ENCODE peak calls at places on chromosomes 16 and 17, in five cellular contexts. V is CD8-positive, alpha-beta T cell; P is epithelial cell of esophagus; X is fibroblast of pulmonary artery; Y is GM20000. I is an unnamed sample.

GRCh38 chr17:15485045-15485444 is 17.6 kb upstream of the CDRT4 start:
- DNase-seq in X (no peak), V (no peak), P (no peak), Y (no peak), I (no peak)

GRCh38 chr16:47779201-47780016 is 318.3 kb downstream of the PHKB start:
- DNase-seq in Y (peak), P (no peak), X (peak), V (peak), I (peak)

GRCh38 chr16:17431012-17431411 is 39.7 kb downstream of the XYLT1 start:
- DNase-seq in X (no peak), Y (no peak), V (no peak), P (no peak), I (no peak)

GRCh38 chr17:31388770-31389672 is 2.5 kb upstream of the RAB11FIP4 start:
- DNase-seq in X (peak), Y (peak), V (peak), P (peak), I (peak)

GRCh38 chr17:43979011-43979410 is 25.3 kb upstream of the PYY start:
- DNase-seq in Y (no peak), X (no peak), P (no peak), V (no peak), I (no peak)

GRCh38 chr17:5821057-5821456 is 236.7 kb upstream of the NLRP1 start:
- DNase-seq in X (no peak), Y (no peak), P (peak), V (no peak), I (no peak)

GRCh38 chr16:73480381-73480780 is 432.5 kb upstream of the ZFHX3 start:
- DNase-seq in P (no peak), X (no peak), V (no peak), Y (no peak), I (no peak)

GRCh38 chr17:74340470-74341023 is 14.5 kb downstream of the KIF19 start:
- DNase-seq in P (no peak), Y (no peak), V (no peak), X (no peak), I (no peak)

GRCh38 chr17:63001689-63002394 is 35.8 kb downstream of the TANC2 start:
- DNase-seq in P (peak), V (no peak), X (no peak), Y (no peak), I (no peak)

GRCh38 chr17:8997994-8998628 is 23.2 kb upstream of the NTN1 start:
- DNase-seq in X (peak), V (peak), Y (peak), P (peak), I (peak)

GRCh38 chr16:49889725-49890397 is 33.9 kb upstream of the ZNF423 start:
- DNase-seq in X (peak), Y (no peak), P (peak), V (no peak), I (no peak)

GRCh38 chr16:70592106-70592571 is 54.2 kb upstream of the IL34 start:
- DNase-seq in Y (no peak), P (peak), V (no peak), X (no peak), I (no peak)

GRCh38 chr17:1989135-1989534 is 36.0 kb downstream of the RTN4RL1 start:
- DNase-seq in V (no peak), X (peak), P (peak), Y (no peak), I (no peak)

GRCh38 chr16:5176505-5176904 is 78.9 kb upstream of the EEF2KMT start:
- DNase-seq in X (no peak), Y (no peak), V (no peak), P (no peak), I (no peak)

GRCh38 chr17:56021681-56022205 is 131.5 kb upstream of the ANKFN1 start:
- DNase-seq in P (no peak), X (no peak), Y (no peak), V (no peak), I (no peak)

GRCh38 chr17:74055508-74056160 is 147.8 kb upstream of the RPL38 start:
- DNase-seq in Y (no peak), P (no peak), V (no peak), X (no peak), I (no peak)

GRCh38 chr17:67729903-67730302 is 12.2 kb downstream of the NOL11 start:
- DNase-seq in P (no peak), V (no peak), Y (no peak), X (no peak), I (no peak)

GRCh38 chr17:74282587-74283370 is 8.7 kb downstream of the DNAI2 start:
- DNase-seq in V (peak), Y (no peak), P (peak), X (no peak), I (peak)

GRCh38 chr17:30200086-30200485 is 35.4 kb downstream of the SLC6A4 start:
- DNase-seq in Y (no peak), V (no peak), P (no peak), X (no peak), I (no peak)

GRCh38 chr17:50686494-50687199 is 21.1 kb downstream of the ANKRD40 start:
- DNase-seq in V (no peak), X (peak), Y (no peak), P (peak), I (no peak)

GRCh38 chr16:81711609-81712329 is 67.3 kb upstream of the PLCG2 start:
- DNase-seq in X (peak), P (peak), V (no peak), Y (no peak), I (no peak)

GRCh38 chr17:17921192-17922082 is 50.8 kb downstream of the TOM1L2 start:
- DNase-seq in Y (no peak), V (no peak), X (peak), P (peak), I (no peak)

GRCh38 chr17:68600881-68601564 is at the start of gene FAM20A:
- DNase-seq in V (no peak), P (peak), X (no peak), Y (peak), I (no peak)

GRCh38 chr17:28031174-28031573 is 11.3 kb upstream of the NLK start:
- DNase-seq in X (no peak), V (no peak), Y (no peak), P (no peak), I (no peak)

GRCh38 chr16:51003850-51004566 is 147.1 kb downstream of the SALL1 start:
- DNase-seq in P (no peak), X (no peak), V (no peak), Y (no peak), I (no peak)

GRCh38 chr16:82368041-82368440 is 198.0 kb upstream of the MPHOSPH6 start:
- DNase-seq in P (peak), Y (no peak), X (peak), V (no peak), I (no peak)

GRCh38 chr17:10821770-10822169 is 16.1 kb downstream of the PIRT start:
- DNase-seq in V (no peak), X (no peak), Y (no peak), P (no peak), I (no peak)

GRCh38 chr16:80040413-80040812 is 439.9 kb upstream of the MAF start:
- DNase-seq in Y (no peak), X (no peak), V (no peak), P (peak), I (no peak)

GRCh38 chr17:67558740-67559380 is 158.9 kb upstream of the NOL11 start:
- DNase-seq in X (peak), V (no peak), P (peak), Y (no peak), I (no peak)

GRCh38 chr16:66551362-66551761 is 1.0 kb upstream of the CKLF start:
- DNase-seq in P (peak), X (peak), Y (peak), V (peak), I (peak)

GRCh38 chr17:69485901-69486643 is 71.6 kb downstream of the MAP2K6 start:
- DNase-seq in V (no peak), X (peak), P (peak), Y (no peak), I (no peak)

GRCh38 chr17:28612936-28613872 is 781 bp downstream of the RSKR start:
- DNase-seq in X (peak), P (peak), Y (peak), V (peak), I (peak)

GRCh38 chr16:1907226-1907849 is 10.9 kb downstream of the HS3ST6 start:
- DNase-seq in X (no peak), P (no peak), V (no peak), Y (no peak), I (no peak)

GRCh38 chr17:27396941-27397340 is 59.3 kb upstream of the KSR1 start:
- DNase-seq in V (no peak), X (peak), Y (no peak), P (peak), I (no peak)

GRCh38 chr16:85425061-85425662 is 188.0 kb upstream of the GSE1 start:
- DNase-seq in V (no peak), Y (no peak), P (no peak), X (no peak), I (no peak)

GRCh38 chr17:16150251-16150859 is 65.0 kb downstream of the NCOR1 start:
- DNase-seq in P (peak), X (peak), V (no peak), Y (no peak), I (no peak)

GRCh38 chr17:45757431-45758218 is 26.5 kb upstream of the CRHR1 start:
- DNase-seq in V (no peak), X (no peak), P (no peak), Y (no peak), I (no peak)

GRCh38 chr17:81511800-81512559 is 619 bp downstream of the ACTG1 start:
- DNase-seq in V (no peak), Y (no peak), P (no peak), X (peak), I (no peak)

GRCh38 chr17:73559532-73559931 is 84.7 kb downstream of the SDK2 start:
- DNase-seq in Y (no peak), P (no peak), X (no peak), V (no peak), I (no peak)

GRCh38 chr17:27049104-27049784 is 244.7 kb upstream of the WSB1 start:
- DNase-seq in X (no peak), P (peak), Y (no peak), V (no peak), I (no peak)

GRCh38 chr16:30649725-30650368 is 913 bp upstream of the PRR14 start:
- DNase-seq in Y (no peak), P (no peak), X (no peak), V (no peak), I (no peak)

GRCh38 chr16:30650369-30651123 is at the start of gene PRR14:
- DNase-seq in Y (peak), X (peak), P (peak), V (peak), I (peak)

GRCh38 chr16:30652718-30653117 is 2.0 kb downstream of the PRR14 start:
- DNase-seq in X (no peak), P (no peak), V (no peak), Y (no peak), I (no peak)

GRCh38 chr16:30652005-30652296 is 1.2 kb downstream of the PRR14 start:
- DNase-seq in X (no peak), V (no peak), P (no peak), Y (no peak), I (no peak)

GRCh38 chr16:30651124-30652004 is 604 bp downstream of the PRR14 start:
- DNase-seq in V (peak), Y (peak), X (peak), P (peak), I (peak)
- TF ChIP-seq CTCF in V (peak), Y (peak), X (peak), P (peak), I (peak)

GRCh38 chr17:37527249-37527851 is 37.7 kb downstream of the DUSP14 start:
- DNase-seq in P (peak), X (peak), Y (peak), V (no peak), I (peak)
- TF ChIP-seq CTCF in P (peak), X (peak), Y (peak), V (peak), I (peak)

GRCh38 chr17:64016248-64016784 is 4.1 kb downstream of the ICAM2 start:
- DNase-seq in P (no peak), V (no peak), Y (no peak), X (no peak), I (no peak)
- TF ChIP-seq CTCF in P (peak), V (peak), Y (no peak), X (peak), I (peak)

GRCh38 chr16:11218324-11218962 is 37.6 kb downstream of the SOCS1 start:
- DNase-seq in P (no peak), X (no peak), Y (no peak), V (no peak), I (no peak)
- TF ChIP-seq CTCF in P (peak), X (peak), Y (peak), V (peak), I (no peak)

DNA sequence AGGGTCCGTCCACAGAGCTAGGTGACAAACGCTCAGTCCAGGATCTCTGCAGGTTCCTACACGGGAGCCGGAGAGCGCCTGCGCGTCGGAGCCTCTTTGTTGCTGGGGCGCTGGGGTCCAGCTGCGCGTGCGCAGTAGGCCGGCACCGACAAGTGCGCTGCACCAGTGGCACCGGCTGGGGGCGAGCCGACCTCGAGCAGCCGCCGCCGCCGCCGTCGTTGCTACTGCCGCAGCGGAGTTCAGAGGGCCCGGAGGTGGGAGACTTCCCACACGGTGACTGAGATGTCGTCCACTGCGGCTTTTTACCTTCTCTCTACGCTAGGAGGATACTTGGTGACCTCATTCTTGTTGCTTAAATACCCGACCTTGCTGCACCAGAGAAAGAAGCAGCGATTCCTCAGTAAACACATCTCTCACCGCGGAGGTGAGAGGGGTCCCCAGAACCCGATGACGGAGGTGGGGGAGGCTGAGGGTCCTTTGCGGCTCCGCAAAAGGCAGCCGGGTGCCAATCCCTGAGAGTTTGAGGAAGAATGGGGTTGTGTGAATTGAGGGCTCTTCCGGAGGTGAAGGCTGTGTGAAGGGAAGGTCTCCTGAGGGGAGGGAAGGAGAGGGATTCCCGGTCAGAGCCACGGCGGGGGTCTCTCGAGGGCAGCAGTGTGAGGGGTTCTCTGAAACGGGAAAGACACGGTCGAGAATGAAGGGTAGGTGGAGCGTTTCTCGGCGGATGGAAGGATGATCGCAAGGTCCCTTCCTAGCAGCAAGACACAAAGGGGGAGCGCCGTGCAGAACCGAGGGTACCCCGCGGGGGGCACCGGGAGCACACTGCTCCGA is at the start of gene GDPD1:
- DNase-seq in V (peak), P (peak), Y (peak), X (peak), I (peak)
- TF ChIP-seq CTCF in V (peak), P (peak), Y (peak), X (peak), I (peak)

GRCh38 chr17:76707985-76708807 is 2.6 kb downstream of the MXRA7 start:
- DNase-seq in P (no peak), X (no peak), V (no peak), Y (no peak), I (no peak)
- TF ChIP-seq CTCF in P (peak), X (peak), V (no peak), Y (no peak), I (no peak)

GRCh38 chr16:3264137-3265036 is 8.0 kb upstream of the MEFV start:
- DNase-seq in P (peak), X (peak), Y (peak), V (peak), I (peak)
- TF ChIP-seq CTCF in P (peak), X (peak), Y (peak), V (no peak), I (peak)

GRCh38 chr16:83958137-83958810 is 5.2 kb downstream of the OSGIN1 start:
- DNase-seq in V (no peak), Y (no peak), P (no peak), X (no peak), I (no peak)

GRCh38 chr16:83957296-83957855 is 4.3 kb downstream of the OSGIN1 start:
- DNase-seq in X (no peak), P (no peak), Y (no peak), V (no peak), I (no peak)

GRCh38 chr16:83954577-83955016 is 1.6 kb downstream of the OSGIN1 start:
- DNase-seq in Y (no peak), X (peak), V (no peak), P (peak), I (no peak)

GRCh38 chr16:83955218-83956130 is 2.4 kb downstream of the OSGIN1 start:
- DNase-seq in V (no peak), Y (no peak), P (peak), X (peak), I (no peak)

DNA sequence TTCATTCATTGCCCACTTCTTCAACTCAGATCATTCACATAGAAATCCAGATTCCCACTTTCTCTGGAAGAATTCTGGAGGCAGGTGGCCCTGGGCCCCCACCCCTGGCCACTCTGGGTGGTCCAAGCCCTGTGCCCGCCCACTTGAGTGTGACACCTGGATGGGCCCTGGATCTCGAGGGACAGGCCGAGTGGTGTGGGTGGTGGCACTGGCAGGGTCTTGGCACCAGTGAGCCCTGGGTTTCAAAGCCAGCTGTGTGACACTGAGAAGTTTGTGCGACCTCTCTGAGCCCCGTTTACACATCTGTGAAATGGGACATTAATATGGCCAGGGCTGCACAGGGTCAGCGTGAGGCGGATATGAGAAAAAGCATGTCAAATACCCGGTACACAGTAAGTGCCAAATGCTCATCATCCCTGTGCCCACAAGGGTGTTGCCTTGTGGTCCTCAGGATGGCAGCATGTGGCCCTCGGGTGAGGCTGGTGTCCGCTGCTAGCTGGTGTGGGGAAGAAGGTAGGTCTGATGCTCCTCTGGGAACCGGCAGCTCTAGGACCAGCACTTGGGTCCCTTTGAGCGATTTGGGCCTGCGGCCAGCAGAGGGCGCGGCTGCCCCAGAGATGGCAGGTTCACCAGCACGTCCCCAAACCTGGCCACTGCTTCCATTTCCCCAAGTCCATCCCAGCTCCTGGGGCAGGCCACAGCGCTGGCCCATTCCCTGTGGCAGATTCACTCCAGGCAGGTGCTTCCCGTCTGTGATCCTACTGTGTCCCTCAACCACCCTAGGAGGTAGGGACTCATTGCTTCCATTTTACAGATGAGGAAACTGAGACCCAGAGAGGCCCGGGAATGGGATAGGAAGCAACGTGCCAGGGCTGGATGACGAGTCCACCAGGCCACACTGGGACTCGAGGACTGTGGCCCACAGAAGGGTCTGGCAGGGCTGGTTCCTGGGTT is 3.6 kb downstream of the OSGIN1 start:
- DNase-seq in Y (peak), V (peak), X (peak), P (peak), I (peak)
- TF ChIP-seq CTCF in Y (peak), V (peak), X (peak), P (peak), I (peak)

GRCh38 chr16:56369202-56369601 is 56.1 kb downstream of the AMFR start:
- DNase-seq in Y (no peak), X (no peak), V (no peak), P (no peak), I (no peak)
- TF ChIP-seq CTCF in Y (no peak), X (no peak), V (no peak), P (no peak), I (no peak)

DNA sequence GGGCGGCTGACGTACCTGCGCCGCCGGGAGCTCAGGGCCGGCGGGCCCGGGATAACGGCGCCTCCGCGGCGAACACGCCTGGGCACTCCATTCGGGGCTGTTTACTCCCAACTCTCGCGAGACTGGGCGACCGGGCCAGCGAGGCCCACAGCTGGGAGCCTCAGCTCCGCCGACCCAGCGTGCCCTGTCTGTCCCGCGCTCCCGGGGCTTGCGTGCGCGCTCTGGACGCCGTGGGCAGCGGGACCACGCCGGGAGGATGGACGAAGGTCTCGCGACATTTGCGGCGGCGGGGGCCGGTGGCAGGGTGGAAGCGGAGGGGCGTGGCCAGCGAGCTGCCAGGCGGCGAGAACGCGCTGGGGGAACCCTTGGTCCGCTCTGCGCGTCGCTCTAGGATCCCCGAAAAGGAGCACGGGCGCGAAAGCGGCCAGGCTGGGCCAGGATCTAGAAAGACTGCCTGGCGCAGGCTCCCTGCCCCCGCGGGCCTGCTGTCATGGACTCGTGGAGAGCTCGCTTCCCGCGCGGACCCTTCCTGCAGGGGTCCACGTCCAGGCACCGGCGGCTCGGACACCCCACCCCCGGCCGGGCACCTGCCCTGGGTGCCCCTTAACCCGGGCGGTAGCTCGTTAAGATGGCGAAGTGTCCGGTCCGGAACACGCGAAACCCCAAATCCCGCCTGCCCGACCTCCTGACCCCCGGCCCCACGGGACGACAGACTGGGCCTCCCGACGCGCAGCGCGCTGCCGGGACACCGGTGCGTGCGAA is at the start of gene MBTPS1:
- DNase-seq in P (peak), Y (peak), V (peak), X (peak), I (peak)
- TF ChIP-seq CTCF in P (no peak), Y (no peak), V (peak), X (no peak), I (no peak)

I was measured in GM10248.